ENCODE peak calls at places on chromosomes 2 and 18, in seven cellular contexts. M is cerebellar cortex; T is left ventricle myocardium inferior; S is A549; P is stimulated activated CD4-positive, alpha-beta T cell treated with anti-CD3 and anti-CD28 coated beads, TNF-alpha, amount 100 ng/mL, for 24 hours; B is NCI-H1930; H is iPS DF 6.9. R is an unnamed sample.

GRCh38 chr2:122703676-122704075 is 948.2 kb downstream of the TSN start:
- DNase-seq in P (no peak), H (no peak), M (no peak), B (no peak), S (no peak), T (no peak), R (no peak)

GRCh38 chr2:13821255-13821880 is 811.1 kb upstream of the LRATD1 start:
- DNase-seq in B (no peak), P (no peak), T (no peak), S (no peak), H (no peak), M (no peak), R (no peak)

GRCh38 chr2:235740821-235741220 is 247.0 kb downstream of the AGAP1 start:
- DNase-seq in S (peak; percentile 13), B (peak; percentile 61), T (no peak), M (peak; percentile 30), H (peak; percentile 16), P (no peak), R (peak; percentile 18)

GRCh38 chr2:6526093-6526824 is 339.4 kb downstream of the CMPK2 start:
- DNase-seq in H (peak; percentile 54), S (no peak), M (no peak), B (peak; percentile 25), P (no peak), T (no peak), R (no peak)

GRCh38 chr2:208033701-208034502 is 8.6 kb upstream of the PLEKHM3 start:
- DNase-seq in H (peak; percentile 39), M (peak; percentile 85), T (peak; percentile 20), B (no peak), S (no peak), P (no peak), R (no peak)

GRCh38 chr18:54147439-54147838 is 77.0 kb downstream of the MBD2 start:
- DNase-seq in P (no peak), M (no peak), B (no peak), H (no peak), S (no peak), T (no peak), R (no peak)

GRCh38 chr2:20615466-20616241 is 35.2 kb downstream of the HS1BP3 start:
- DNase-seq in S (no peak), M (no peak), T (peak; percentile 68), P (no peak), B (no peak), H (no peak), R (no peak)

GRCh38 chr2:109351164-109351756 is 222.3 kb downstream of the SH3RF3 start:
- DNase-seq in B (no peak), M (no peak), T (peak; percentile 70), P (no peak), H (no peak), S (no peak), R (no peak)

GRCh38 chr18:11654736-11655604 is 34.1 kb upstream of the GNAL start:
- DNase-seq in B (peak; percentile 1), M (peak; percentile 22), T (peak; percentile 52), S (peak; percentile 65), P (peak; percentile 7), H (peak; percentile 35), R (peak; percentile 0)

GRCh38 chr2:60818272-60818671 is 62.2 kb downstream of the PAPOLG start:
- DNase-seq in S (no peak), M (no peak), B (no peak), P (peak; percentile 33), T (no peak), H (no peak), R (no peak)

GRCh38 chr2:226887940-226888339 is 52.1 kb downstream of the RHBDD1 start:
- DNase-seq in T (no peak), H (no peak), P (no peak), B (no peak), S (no peak), M (no peak), R (no peak)

GRCh38 chr2:226911932-226912331 is 76.1 kb downstream of the RHBDD1 start:
- DNase-seq in B (no peak), P (no peak), S (no peak), H (no peak), M (no peak), T (no peak), R (no peak)

GRCh38 chr2:15159751-15160177 is 401.4 kb downstream of the NBAS start:
- DNase-seq in B (no peak), M (peak; percentile 24), S (no peak), P (no peak), H (no peak), T (no peak), R (no peak)

GRCh38 chr2:7097353-7097895 is 180.2 kb downstream of the RNF144A start:
- DNase-seq in S (peak; percentile 64), P (peak; percentile 66), B (peak; percentile 69), T (peak; percentile 73), M (peak; percentile 82), H (peak; percentile 66), R (peak; percentile 74)